ENCODE peak calls at places on chromosomes 4 and X, in nine cellular contexts. M is transverse colon, H is OCI-LY7, J is heart left ventricle, Z is cardiac muscle cell, D is SK-N-SH, Y is breast epithelium, L is A549, V is uterus. W is an unnamed sample. For H3K4me1, the result is how much of the 10 kb centered on the place peaks cover.

GRCh38 chrX:131728295-131729145 is 184.6 kb downstream of the OR13H1 start:
- DNase-seq in H (no peak), Y (peak), V (peak), Z (no peak), D (peak), L (no peak), M (peak), J (peak), W (peak)

GRCh38 chr4:22842360-22842759 is 149.6 kb downstream of the GBA3 start:
- DNase-seq in Y (no peak), Z (no peak), L (no peak), H (no peak), M (no peak), V (no peak), J (no peak), D (no peak), W (no peak)

GRCh38 chr4:20395160-20395773 is 143.6 kb downstream of the SLIT2 start:
- DNase-seq in J (peak), D (no peak), M (peak), V (no peak), L (peak), Y (no peak), H (peak), Z (peak), W (no peak)

GRCh38 chrX:119410027-119410819 is 11.1 kb downstream of the SLC25A43 start:
- DNase-seq in D (no peak), H (no peak), M (peak), V (peak), J (no peak), Z (peak), L (peak), Y (peak), W (peak)

GRCh38 chr4:86368433-86368832 is 8.6 kb upstream of the MAPK10 start:
- DNase-seq in Y (no peak), Z (no peak), V (no peak), J (no peak), L (no peak), D (no peak), H (no peak), M (no peak), W (no peak)

GRCh38 chrX:97314348-97314747 is 430.6 kb downstream of the RPA4 start:
- DNase-seq in Z (no peak), M (no peak), H (no peak), J (no peak), D (no peak), Y (no peak), L (no peak), V (no peak), W (no peak)

GRCh38 chrX:74382613-74383012 is 38.7 kb upstream of the SLC16A2 start:
- DNase-seq in L (peak), Y (peak), J (peak), Z (peak), H (peak), D (peak), V (peak), M (peak), W (peak)

GRCh38 chr4:163484906-163485305 is 9.6 kb upstream of the TMA16 start:
- DNase-seq in Y (no peak), M (peak), V (no peak), H (peak), D (peak), J (peak), Z (peak), L (peak), W (no peak)

GRCh38 chr4:150009533-150009932 is 68.7 kb upstream of the DCLK2 start:
- DNase-seq in D (no peak), H (no peak), L (no peak), M (no peak), J (no peak), Y (no peak), Z (no peak), V (no peak), W (no peak)

GRCh38 chr4:17762705-17763104 is 18.7 kb downstream of the FAM184B start:
- DNase-seq in V (no peak), D (no peak), M (no peak), L (no peak), J (no peak), Y (no peak), H (peak), Z (peak), W (no peak)

GRCh38 chrX:1336331-1337143 is at the start of gene IL3RA:
- DNase-seq in D (no peak), J (peak), H (no peak), V (no peak), Z (peak), Y (no peak), M (peak), L (no peak), W (peak)

GRCh38 chrX:143894938-143895337 is 11.1 kb downstream of the UBE2NL start:
- DNase-seq in L (no peak), D (no peak), Y (no peak), V (no peak), J (no peak), H (no peak), Z (no peak), M (no peak), W (no peak)

GRCh38 chrX:69153060-69153730 is 12.1 kb downstream of the PJA1 start:
- DNase-seq in Y (no peak), Z (peak), M (no peak), L (no peak), V (peak), J (no peak), H (no peak), D (peak), W (peak)

GRCh38 chr4:106652095-106652494 is 283.5 kb upstream of the GIMD1 start:
- DNase-seq in Z (no peak), D (no peak), V (no peak), L (no peak), M (no peak), Y (no peak), H (no peak), J (no peak), W (no peak)

GRCh38 chr4:47913858-47914218 is 545 bp downstream of the NFXL1 start:
- DNase-seq in D (no peak), L (peak), Z (peak), V (peak), H (peak), M (peak), J (peak), Y (peak), W (no peak)

GRCh38 chrX:136627381-136627780 is 20.6 kb upstream of the CD40LG start:
- DNase-seq in H (no peak), V (no peak), D (no peak), J (no peak), Y (no peak), L (no peak), M (no peak), Z (no peak), W (no peak)

GRCh38 chr4:5747746-5748365 is 36.9 kb downstream of the EVC start:
- DNase-seq in V (peak), D (no peak), Z (peak), J (peak), L (no peak), Y (no peak), M (no peak), H (no peak), W (peak)

GRCh38 chrX:114581528-114582263 is 2.2 kb upstream of the HTR2C start:
- DNase-seq in V (no peak), L (no peak), J (peak), H (no peak), Y (no peak), Z (peak), M (no peak), D (peak), W (no peak)

GRCh38 chr4:149914521-149915115 is 99.0 kb upstream of the IQCM start:
- DNase-seq in Z (peak), H (peak), J (peak), M (peak), V (no peak), Y (no peak), D (peak), L (peak), W (no peak)

GRCh38 chr4:47640911-47641310 is 155.8 kb downstream of the ATP10D start:
- DNase-seq in J (no peak), Y (no peak), V (no peak), L (no peak), H (no peak), D (no peak), Z (no peak), M (no peak), W (no peak)

GRCh38 chr4:93722446-93722845 is 106.1 kb upstream of the ATOH1 start:
- DNase-seq in J (no peak), V (no peak), M (no peak), L (no peak), H (no peak), Z (no peak), Y (no peak), D (no peak), W (no peak)

GRCh38 chr4:126223784-126224407 is 909.1 kb downstream of the FAT4 start:
- DNase-seq in Z (peak), Y (no peak), H (no peak), V (no peak), J (no peak), D (no peak), M (no peak), L (no peak), W (no peak)

GRCh38 chrX:68646421-68646820 is 1.0 kb upstream of the STARD8 start:
- DNase-seq in D (no peak), J (peak), M (no peak), H (no peak), Z (no peak), Y (no peak), V (no peak), L (no peak), W (no peak)

GRCh38 chr4:120659626-120660170 is 262.8 kb downstream of the PRDM5 start:
- DNase-seq in D (peak), M (no peak), V (no peak), Z (no peak), H (no peak), L (no peak), J (no peak), Y (no peak), W (no peak)

GRCh38 chrX:121579016-121579760 is 531.8 kb downstream of the GLUD2 start:
- DNase-seq in V (no peak), J (no peak), H (peak), Z (peak), L (no peak), Y (no peak), D (peak), M (peak), W (no peak)

GRCh38 chrX:71216446-71216845 is 6.6 kb upstream of the GJB1 start:
- DNase-seq in M (peak), Y (no peak), J (no peak), H (peak), D (no peak), L (no peak), Z (no peak), V (no peak), W (no peak)

GRCh38 chr4:107902715-107903114 is 28.6 kb upstream of the CYP2U1 start:
- DNase-seq in H (no peak), Z (no peak), D (no peak), Y (no peak), V (no peak), J (no peak), M (no peak), L (no peak), W (no peak)

GRCh38 chr4:87465739-87466366 is 43.5 kb downstream of the NUDT9 start:
- DNase-seq in H (peak), Y (no peak), M (no peak), V (no peak), L (peak), J (no peak), Z (peak), D (peak), W (no peak)

GRCh38 chrX:54248309-54248708 is 65.3 kb upstream of the FAM120C start:
- DNase-seq in M (no peak), V (no peak), J (no peak), Z (peak), L (peak), Y (no peak), H (peak), D (no peak), W (no peak)

GRCh38 chr4:7672601-7673000 is 237.9 kb upstream of the PSAPL1 start:
- DNase-seq in D (no peak), L (no peak), M (no peak), Y (no peak), Z (no peak), V (no peak), J (no peak), H (no peak), W (no peak)

GRCh38 chr4:76699911-76700310 is 198.0 kb downstream of the SOWAHB start:
- DNase-seq in Y (no peak), H (no peak), Z (peak), D (no peak), J (no peak), L (no peak), V (no peak), M (no peak), W (no peak)

GRCh38 chrX:18961686-18962085 is 22.2 kb downstream of the PHKA2 start:
- DNase-seq in Z (peak), H (no peak), V (no peak), Y (no peak), D (no peak), L (no peak), J (no peak), M (no peak), W (no peak)

GRCh38 chrX:48715066-48715465 is 18.5 kb downstream of the SUV39H1 start:
- DNase-seq in J (no peak), M (no peak), L (no peak), D (no peak), V (no peak), H (no peak), Y (no peak), Z (peak), W (no peak)
- H3K27ac ChIP-seq in J (no peak), M (no peak), L (no peak), D (no peak), V (no peak), H (no peak), Y (no peak), Z (no peak), W (no peak)

GRCh38 chr4:53905281-53905934 is 159.0 kb downstream of the CHIC2 start:
- DNase-seq in M (no peak), D (no peak), L (no peak), Z (peak), Y (no peak), V (no peak), J (no peak), H (no peak), W (no peak)
- H3K4me1 ChIP-seq in M (under half), D (under half), L (under half), Z (under half), Y (under half), V (under half), J (under half), H (under half), W (under half)

DNA sequence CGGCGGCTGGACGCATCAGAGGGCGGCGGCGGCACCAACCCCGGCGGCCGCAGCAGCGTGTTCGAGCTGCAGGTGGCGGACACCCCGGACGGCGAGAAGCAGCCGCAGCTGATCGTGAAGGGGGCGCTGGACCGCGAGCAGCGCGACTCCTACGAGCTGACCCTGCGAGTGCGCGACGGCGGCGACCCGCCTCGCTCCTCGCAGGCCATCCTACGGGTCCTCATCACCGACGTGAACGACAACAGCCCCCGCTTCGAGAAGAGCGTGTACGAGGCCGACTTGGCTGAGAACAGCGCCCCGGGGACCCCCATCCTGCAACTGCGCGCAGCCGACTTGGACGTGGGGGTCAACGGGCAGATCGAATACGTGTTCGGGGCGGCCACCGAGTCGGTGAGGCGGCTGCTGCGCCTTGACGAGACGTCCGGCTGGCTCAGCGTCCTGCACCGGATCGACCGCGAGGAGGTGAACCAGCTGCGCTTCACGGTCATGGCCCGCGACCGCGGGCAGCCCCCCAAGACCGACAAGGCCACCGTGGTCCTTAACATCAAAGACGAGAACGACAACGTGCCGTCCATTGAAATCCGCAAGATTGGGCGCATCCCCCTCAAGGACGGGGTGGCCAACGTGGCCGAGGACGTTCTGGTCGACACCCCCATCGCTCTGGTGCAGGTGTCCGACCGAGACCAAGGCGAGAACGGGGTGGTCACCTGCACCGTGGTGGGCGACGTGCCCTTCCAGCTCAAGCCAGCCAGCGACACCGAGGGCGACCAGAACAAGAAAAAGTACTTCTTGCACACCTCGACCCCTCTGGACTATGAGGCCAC is 2.1 kb downstream of the PCDH7 start:
- DNase-seq in D (no peak), H (no peak), M (no peak), L (no peak), V (peak), J (peak), Z (no peak), Y (no peak), W (peak)
- TF ChIP-seq CTCF in D (peak), H (no peak), M (no peak), L (no peak), V (no peak), J (no peak), Z (no peak), Y (no peak), W (peak)

DNA sequence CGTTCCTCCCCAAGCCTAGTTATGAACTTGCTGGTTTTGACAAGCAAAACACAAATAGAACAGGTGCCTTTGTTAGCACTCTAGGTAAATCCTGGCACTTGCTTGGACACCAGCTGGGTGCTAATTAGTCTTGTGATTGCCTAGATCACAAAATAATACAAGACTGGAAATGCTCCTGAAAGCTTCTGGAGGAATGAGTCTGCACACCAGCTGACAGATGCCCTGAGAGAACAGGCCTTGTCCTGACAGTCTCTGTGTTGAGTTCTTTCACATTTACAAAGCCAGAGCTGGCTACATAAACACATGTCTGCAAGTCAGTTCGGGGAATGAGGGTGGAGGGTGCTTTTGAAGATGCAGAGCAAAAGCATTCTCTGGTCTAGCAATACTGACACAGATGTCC is 93.8 kb downstream of the ELOVL6 start:
- DNase-seq in Y (no peak), D (no peak), Z (no peak), M (no peak), L (no peak), J (no peak), H (no peak), V (no peak), W (no peak)
- H3K27ac ChIP-seq in Y (no peak), D (peak), Z (peak), M (no peak), L (no peak), J (no peak), H (no peak), V (no peak), W (no peak)

GRCh38 chr4:139611391-139611790 is 54.2 kb upstream of the MGST2 start:
- DNase-seq in L (no peak), Y (no peak), J (no peak), Z (no peak), M (no peak), D (no peak), V (no peak), H (no peak), W (no peak)

GRCh38 chr4:139605516-139605915 is 49.5 kb upstream of the SETD7 start:
- DNase-seq in V (no peak), Y (no peak), J (no peak), M (no peak), H (no peak), D (no peak), Z (no peak), L (no peak), W (no peak)

GRCh38 chr4:139607302-139608060 is 51.5 kb upstream of the SETD7 start:
- DNase-seq in D (no peak), L (no peak), J (no peak), Z (no peak), H (no peak), V (no peak), Y (no peak), M (no peak), W (no peak)

GRCh38 chr4:139606600-139607301 is 50.7 kb upstream of the SETD7 start:
- DNase-seq in D (no peak), J (no peak), Y (no peak), Z (peak), M (no peak), L (peak), V (no peak), H (no peak), W (no peak)

GRCh38 chr4:139609647-139610046 is 53.6 kb upstream of the SETD7 start:
- DNase-seq in H (no peak), Y (no peak), L (no peak), V (no peak), Z (peak), M (no peak), D (no peak), J (no peak), W (no peak)
- H3K4me1 ChIP-seq in H (under half), Y (under half), L (under half), V (under half), Z (under half), M (under half), D (under half), J (under half), W (under half)

W was measured in ascending aorta.